ENCODE peak calls at places on chromosomes 4 and X, in eight cellular contexts. One of them, this sample, is unnamed.

GRCh38 chr4:144202091-144202490 is 61.6 kb upstream of the GYPA start:
- DNase-seq in cardiac muscle cell: no peak
- DNase-seq in transverse colon: no peak
- DNase-seq in T-helper 17 cell: no peak
- DNase-seq in activated CD8-positive, alpha-beta memory T cell treated with anti-CD3 and anti-CD28 coated beads for 48 hours: no peak
- DNase-seq in kidney tubule cell: no peak
- DNase-seq in epithelial cell of prostate: no peak
- DNase-seq in stimulated activated CD4-positive, alpha-beta T cell treated with anti-CD3 and anti-CD28 coated beads, Interleukin-4, amount 100 ng/mL, for 4 hours: no peak
- DNase-seq in this sample: no peak

GRCh38 chr4:177177446-177178160 is 132.1 kb upstream of the NEIL3 start:
- DNase-seq in cardiac muscle cell: peak; percentile 68
- DNase-seq in transverse colon: no peak
- DNase-seq in T-helper 17 cell: no peak
- DNase-seq in activated CD8-positive, alpha-beta memory T cell treated with anti-CD3 and anti-CD28 coated beads for 48 hours: no peak
- DNase-seq in kidney tubule cell: peak; percentile 38
- DNase-seq in epithelial cell of prostate: no peak
- DNase-seq in stimulated activated CD4-positive, alpha-beta T cell treated with anti-CD3 and anti-CD28 coated beads, Interleukin-4, amount 100 ng/mL, for 4 hours: no peak
- DNase-seq in this sample: no peak

GRCh38 chr4:72383439-72383838 is 185.6 kb downstream of the ADAMTS3 start:
- DNase-seq in cardiac muscle cell: peak; percentile 29
- DNase-seq in transverse colon: no peak
- DNase-seq in T-helper 17 cell: no peak
- DNase-seq in activated CD8-positive, alpha-beta memory T cell treated with anti-CD3 and anti-CD28 coated beads for 48 hours: no peak
- DNase-seq in kidney tubule cell: no peak
- DNase-seq in epithelial cell of prostate: no peak
- DNase-seq in stimulated activated CD4-positive, alpha-beta T cell treated with anti-CD3 and anti-CD28 coated beads, Interleukin-4, amount 100 ng/mL, for 4 hours: no peak
- DNase-seq in this sample: no peak

GRCh38 chrX:15873566-15873965 is 19.0 kb upstream of the AP1S2 start:
- DNase-seq in cardiac muscle cell: peak; percentile 34
- DNase-seq in transverse colon: no peak
- DNase-seq in T-helper 17 cell: no peak
- DNase-seq in activated CD8-positive, alpha-beta memory T cell treated with anti-CD3 and anti-CD28 coated beads for 48 hours: no peak
- DNase-seq in kidney tubule cell: no peak
- DNase-seq in epithelial cell of prostate: no peak
- DNase-seq in stimulated activated CD4-positive, alpha-beta T cell treated with anti-CD3 and anti-CD28 coated beads, Interleukin-4, amount 100 ng/mL, for 4 hours: no peak
- DNase-seq in this sample: no peak

GRCh38 chr4:75643651-75644050 is 13.3 kb upstream of the CDKL2 start:
- DNase-seq in cardiac muscle cell: no peak
- DNase-seq in transverse colon: no peak
- DNase-seq in T-helper 17 cell: no peak
- DNase-seq in activated CD8-positive, alpha-beta memory T cell treated with anti-CD3 and anti-CD28 coated beads for 48 hours: no peak
- DNase-seq in kidney tubule cell: no peak
- DNase-seq in epithelial cell of prostate: no peak
- DNase-seq in stimulated activated CD4-positive, alpha-beta T cell treated with anti-CD3 and anti-CD28 coated beads, Interleukin-4, amount 100 ng/mL, for 4 hours: no peak
- DNase-seq in this sample: no peak

GRCh38 chrX:148723551-148723950 is 223.1 kb downstream of the AFF2 start:
- DNase-seq in cardiac muscle cell: no peak
- DNase-seq in transverse colon: no peak
- DNase-seq in T-helper 17 cell: no peak
- DNase-seq in activated CD8-positive, alpha-beta memory T cell treated with anti-CD3 and anti-CD28 coated beads for 48 hours: no peak
- DNase-seq in kidney tubule cell: no peak
- DNase-seq in epithelial cell of prostate: no peak
- DNase-seq in stimulated activated CD4-positive, alpha-beta T cell treated with anti-CD3 and anti-CD28 coated beads, Interleukin-4, amount 100 ng/mL, for 4 hours: no peak
- DNase-seq in this sample: no peak

GRCh38 chrX:56107320-56107719 is 124.8 kb upstream of the KLF8 start:
- DNase-seq in cardiac muscle cell: no peak
- DNase-seq in transverse colon: no peak
- DNase-seq in T-helper 17 cell: no peak
- DNase-seq in activated CD8-positive, alpha-beta memory T cell treated with anti-CD3 and anti-CD28 coated beads for 48 hours: no peak
- DNase-seq in kidney tubule cell: no peak
- DNase-seq in epithelial cell of prostate: no peak
- DNase-seq in stimulated activated CD4-positive, alpha-beta T cell treated with anti-CD3 and anti-CD28 coated beads, Interleukin-4, amount 100 ng/mL, for 4 hours: no peak
- DNase-seq in this sample: no peak

GRCh38 chr4:74516321-74516720 is 71.4 kb downstream of the AREG start:
- DNase-seq in cardiac muscle cell: peak; percentile 73
- DNase-seq in transverse colon: no peak
- DNase-seq in T-helper 17 cell: no peak
- DNase-seq in activated CD8-positive, alpha-beta memory T cell treated with anti-CD3 and anti-CD28 coated beads for 48 hours: no peak
- DNase-seq in kidney tubule cell: no peak
- DNase-seq in epithelial cell of prostate: no peak
- DNase-seq in stimulated activated CD4-positive, alpha-beta T cell treated with anti-CD3 and anti-CD28 coated beads, Interleukin-4, amount 100 ng/mL, for 4 hours: no peak
- DNase-seq in this sample: no peak

GRCh38 chrX:97389761-97390192 is 506.1 kb downstream of the RPA4 start:
- DNase-seq in cardiac muscle cell: peak; percentile 79
- DNase-seq in transverse colon: no peak
- DNase-seq in T-helper 17 cell: no peak
- DNase-seq in activated CD8-positive, alpha-beta memory T cell treated with anti-CD3 and anti-CD28 coated beads for 48 hours: no peak
- DNase-seq in kidney tubule cell: peak; percentile 91
- DNase-seq in epithelial cell of prostate: peak; percentile 16
- DNase-seq in stimulated activated CD4-positive, alpha-beta T cell treated with anti-CD3 and anti-CD28 coated beads, Interleukin-4, amount 100 ng/mL, for 4 hours: no peak
- DNase-seq in this sample: no peak

GRCh38 chr4:76571274-76571673 is 136.2 kb downstream of the SHROOM3 start:
- DNase-seq in cardiac muscle cell: no peak
- DNase-seq in transverse colon: no peak
- DNase-seq in T-helper 17 cell: no peak
- DNase-seq in activated CD8-positive, alpha-beta memory T cell treated with anti-CD3 and anti-CD28 coated beads for 48 hours: no peak
- DNase-seq in kidney tubule cell: no peak
- DNase-seq in epithelial cell of prostate: no peak
- DNase-seq in stimulated activated CD4-positive, alpha-beta T cell treated with anti-CD3 and anti-CD28 coated beads, Interleukin-4, amount 100 ng/mL, for 4 hours: no peak
- DNase-seq in this sample: no peak

GRCh38 chr4:8536467-8536866 is 43.7 kb upstream of the GPR78 start:
- DNase-seq in cardiac muscle cell: no peak
- DNase-seq in transverse colon: no peak
- DNase-seq in T-helper 17 cell: no peak
- DNase-seq in activated CD8-positive, alpha-beta memory T cell treated with anti-CD3 and anti-CD28 coated beads for 48 hours: no peak
- DNase-seq in kidney tubule cell: no peak
- DNase-seq in epithelial cell of prostate: no peak
- DNase-seq in stimulated activated CD4-positive, alpha-beta T cell treated with anti-CD3 and anti-CD28 coated beads, Interleukin-4, amount 100 ng/mL, for 4 hours: no peak
- DNase-seq in this sample: no peak

GRCh38 chr4:71456841-71457240 is 118.0 kb downstream of the SLC4A4 start:
- DNase-seq in cardiac muscle cell: peak; percentile 72
- DNase-seq in transverse colon: no peak
- DNase-seq in T-helper 17 cell: no peak
- DNase-seq in activated CD8-positive, alpha-beta memory T cell treated with anti-CD3 and anti-CD28 coated beads for 48 hours: no peak
- DNase-seq in kidney tubule cell: peak; percentile 84
- DNase-seq in epithelial cell of prostate: peak; percentile 82
- DNase-seq in stimulated activated CD4-positive, alpha-beta T cell treated with anti-CD3 and anti-CD28 coated beads, Interleukin-4, amount 100 ng/mL, for 4 hours: no peak
- DNase-seq in this sample: no peak

GRCh38 chrX:107551546-107551945 is 76.8 kb upstream of the PRPS1 start:
- DNase-seq in cardiac muscle cell: no peak
- DNase-seq in transverse colon: no peak
- DNase-seq in T-helper 17 cell: no peak
- DNase-seq in activated CD8-positive, alpha-beta memory T cell treated with anti-CD3 and anti-CD28 coated beads for 48 hours: no peak
- DNase-seq in kidney tubule cell: no peak
- DNase-seq in epithelial cell of prostate: no peak
- DNase-seq in stimulated activated CD4-positive, alpha-beta T cell treated with anti-CD3 and anti-CD28 coated beads, Interleukin-4, amount 100 ng/mL, for 4 hours: no peak
- DNase-seq in this sample: no peak

GRCh38 chrX:115687595-115687994 is 126.6 kb downstream of the PLS3 start:
- DNase-seq in cardiac muscle cell: no peak
- DNase-seq in transverse colon: no peak
- DNase-seq in T-helper 17 cell: no peak
- DNase-seq in activated CD8-positive, alpha-beta memory T cell treated with anti-CD3 and anti-CD28 coated beads for 48 hours: no peak
- DNase-seq in kidney tubule cell: no peak
- DNase-seq in epithelial cell of prostate: no peak
- DNase-seq in stimulated activated CD4-positive, alpha-beta T cell treated with anti-CD3 and anti-CD28 coated beads, Interleukin-4, amount 100 ng/mL, for 4 hours: no peak
- DNase-seq in this sample: no peak

GRCh38 chr4:95267081-95267480 is 281.7 kb downstream of the UNC5C start:
- DNase-seq in cardiac muscle cell: peak; percentile 58
- DNase-seq in transverse colon: no peak
- DNase-seq in T-helper 17 cell: no peak
- DNase-seq in activated CD8-positive, alpha-beta memory T cell treated with anti-CD3 and anti-CD28 coated beads for 48 hours: no peak
- DNase-seq in kidney tubule cell: peak; percentile 83
- DNase-seq in epithelial cell of prostate: no peak
- DNase-seq in stimulated activated CD4-positive, alpha-beta T cell treated with anti-CD3 and anti-CD28 coated beads, Interleukin-4, amount 100 ng/mL, for 4 hours: no peak
- DNase-seq in this sample: no peak

GRCh38 chr4:140233811-140234696 is 80.1 kb upstream of the MAML3 start:
- DNase-seq in cardiac muscle cell: peak; percentile 59
- DNase-seq in transverse colon: no peak
- DNase-seq in T-helper 17 cell: no peak
- DNase-seq in activated CD8-positive, alpha-beta memory T cell treated with anti-CD3 and anti-CD28 coated beads for 48 hours: no peak
- DNase-seq in kidney tubule cell: no peak
- DNase-seq in epithelial cell of prostate: no peak
- DNase-seq in stimulated activated CD4-positive, alpha-beta T cell treated with anti-CD3 and anti-CD28 coated beads, Interleukin-4, amount 100 ng/mL, for 4 hours: no peak
- DNase-seq in this sample: no peak

GRCh38 chrX:108122748-108123147 is 31.2 kb downstream of the ATG4A start:
- DNase-seq in cardiac muscle cell: peak; percentile 20
- DNase-seq in transverse colon: no peak
- DNase-seq in T-helper 17 cell: no peak
- DNase-seq in activated CD8-positive, alpha-beta memory T cell treated with anti-CD3 and anti-CD28 coated beads for 48 hours: no peak
- DNase-seq in kidney tubule cell: peak; percentile 3
- DNase-seq in epithelial cell of prostate: peak; percentile 18
- DNase-seq in stimulated activated CD4-positive, alpha-beta T cell treated with anti-CD3 and anti-CD28 coated beads, Interleukin-4, amount 100 ng/mL, for 4 hours: no peak
- DNase-seq in this sample: no peak

GRCh38 chr4:165325732-165326512 is 1.5 kb upstream of the MSMO1 start:
- DNase-seq in cardiac muscle cell: peak; percentile 88
- DNase-seq in transverse colon: no peak
- DNase-seq in T-helper 17 cell: no peak
- DNase-seq in activated CD8-positive, alpha-beta memory T cell treated with anti-CD3 and anti-CD28 coated beads for 48 hours: no peak
- DNase-seq in kidney tubule cell: peak; percentile 86
- DNase-seq in epithelial cell of prostate: peak; percentile 64
- DNase-seq in stimulated activated CD4-positive, alpha-beta T cell treated with anti-CD3 and anti-CD28 coated beads, Interleukin-4, amount 100 ng/mL, for 4 hours: no peak
- DNase-seq in this sample: no peak

GRCh38 chr4:125388653-125389052 is 73.9 kb downstream of the FAT4 start:
- DNase-seq in cardiac muscle cell: peak; percentile 78
- DNase-seq in transverse colon: no peak
- DNase-seq in T-helper 17 cell: no peak
- DNase-seq in activated CD8-positive, alpha-beta memory T cell treated with anti-CD3 and anti-CD28 coated beads for 48 hours: no peak
- DNase-seq in kidney tubule cell: no peak
- DNase-seq in epithelial cell of prostate: no peak
- DNase-seq in stimulated activated CD4-positive, alpha-beta T cell treated with anti-CD3 and anti-CD28 coated beads, Interleukin-4, amount 100 ng/mL, for 4 hours: no peak
- DNase-seq in this sample: no peak